ENCODE peak calls at places on chromosomes 6 and 20, in eight cellular contexts. N, I, T, E, P, C, W and Y are unnamed samples.

GRCh38 chr6:112626468-112627082 is 279.4 kb downstream of the RFPL4B start:
- DNase-seq in E (no peak), C (no peak), I (no peak), T (peak; percentile 78), P (no peak), W (no peak), N (no peak), Y (no peak)

GRCh38 chr6:4895971-4896370 is 107.9 kb downstream of the RPP40 start:
- DNase-seq in N (no peak), T (no peak), P (no peak), C (no peak), W (no peak), I (no peak), E (no peak), Y (no peak)

GRCh38 chr6:44040786-44041185 is 86.5 kb downstream of the MRPL14 start:
- DNase-seq in C (no peak), P (no peak), I (no peak), N (no peak), E (no peak), W (no peak), T (no peak), Y (no peak)

GRCh38 chr6:13425971-13426931 is 61.1 kb downstream of the GFOD1 start:
- DNase-seq in C (peak; percentile 34), T (peak; percentile 31), P (peak; percentile 35), I (no peak), E (no peak), N (no peak), W (no peak), Y (no peak)

GRCh38 chr6:20718705-20719653 is 184.7 kb downstream of the CDKAL1 start:
- DNase-seq in C (no peak), N (no peak), E (no peak), I (no peak), P (no peak), W (no peak), T (no peak), Y (no peak)

GRCh38 chr6:118263929-118264486 is 284.1 kb upstream of the PLN start:
- DNase-seq in N (no peak), E (no peak), T (peak; percentile 55), W (peak; percentile 76), I (no peak), P (no peak), C (peak; percentile 6), Y (no peak)

GRCh38 chr20:16273812-16274560 is 299.3 kb downstream of the KIF16B start:
- DNase-seq in T (no peak), N (no peak), P (no peak), W (no peak), I (no peak), C (no peak), E (no peak), Y (no peak)

GRCh38 chr6:66896415-66896814 is 1189.4 kb upstream of the EYS start:
- DNase-seq in T (no peak), E (no peak), C (no peak), W (no peak), P (no peak), I (no peak), N (no peak), Y (no peak)

GRCh38 chr20:10554285-10554684 is 119.2 kb downstream of the SLX4IP start:
- DNase-seq in C (no peak), W (no peak), T (no peak), P (no peak), N (no peak), E (no peak), I (no peak), Y (no peak)

GRCh38 chr6:110646951-110647910 is 168.0 kb downstream of the CDK19 start:
- DNase-seq in E (no peak), W (peak; percentile 54), N (no peak), I (no peak), C (no peak), P (no peak), T (no peak), Y (no peak)

GRCh38 chr20:41172296-41173140 is 35.2 kb downstream of the PLCG1 start:
- DNase-seq in C (no peak), E (no peak), N (no peak), I (peak; percentile 8), W (no peak), T (peak; percentile 12), P (no peak), Y (no peak)

GRCh38 chr20:41169791-41170351 is 32.5 kb downstream of the PLCG1 start:
- DNase-seq in E (no peak), N (no peak), P (no peak), I (peak; percentile 4), W (no peak), C (no peak), T (peak; percentile 48), Y (no peak)

GRCh38 chr20:41173161-41173721 is 35.9 kb downstream of the PLCG1 start:
- DNase-seq in E (peak; percentile 85), C (peak; percentile 64), W (peak; percentile 84), I (peak; percentile 86), T (peak; percentile 95), N (peak; percentile 90), P (peak; percentile 88), Y (peak; percentile 76)

GRCh38 chr20:41170386-41171105 is 33.2 kb downstream of the PLCG1 start:
- DNase-seq in I (peak; percentile 5), C (no peak), W (no peak), N (no peak), P (no peak), T (no peak), E (no peak), Y (no peak)

DNA sequence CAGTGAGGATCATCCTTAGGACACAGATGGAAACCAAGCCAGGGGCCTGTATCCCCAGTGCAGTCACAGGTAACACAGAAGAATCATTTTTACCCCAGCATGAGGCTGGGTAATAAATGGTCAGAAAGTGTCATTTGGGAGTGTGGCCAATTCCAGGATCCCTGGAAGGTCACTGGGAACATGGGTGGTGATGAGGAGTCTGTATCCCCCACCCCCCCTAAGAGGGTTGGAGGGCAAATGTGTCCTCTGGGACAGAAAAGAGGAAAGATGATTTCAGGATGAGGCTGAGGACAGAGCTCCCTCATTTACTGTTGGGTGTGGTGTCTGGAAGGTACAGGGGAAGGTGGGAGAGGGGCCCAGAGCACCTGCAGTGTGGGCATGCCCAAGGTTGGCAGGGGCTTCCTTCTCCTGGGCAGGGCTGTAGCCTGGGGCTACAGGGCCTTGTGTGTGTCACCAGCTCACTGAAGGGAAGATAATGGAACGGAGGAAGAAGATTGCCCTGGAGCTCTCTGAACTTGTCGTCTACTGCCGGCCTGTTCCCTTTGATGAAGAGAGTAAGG is 34.5 kb downstream of the PLCG1 start:
- DNase-seq in N (no peak), P (no peak), T (no peak), W (no peak), C (no peak), E (no peak), I (peak; percentile 4), Y (no peak)
- H3K4me1 ChIP-seq in N (peaks cover 46% of the 10 kb centered on the region), P (peaks cover 39% of the 10 kb centered on the region), T (peaks cover 11% of the 10 kb centered on the region), W (no peaks in the 10 kb centered on the region), C (no peaks in the 10 kb centered on the region), E (peaks cover 7% of the 10 kb centered on the region), I (no peaks in the 10 kb centered on the region), Y (no peaks in the 10 kb centered on the region)

GRCh38 chr20:57703013-57703412 is 6.8 kb downstream of the PMEPA1 start:
- DNase-seq in T (no peak), N (no peak), E (no peak), I (peak; percentile 39), C (peak; percentile 80), W (no peak), P (no peak), Y (no peak)

GRCh38 chr20:57701090-57701489 is 8.7 kb downstream of the PMEPA1 start:
- DNase-seq in W (no peak), P (no peak), I (no peak), N (no peak), C (no peak), T (no peak), E (no peak), Y (no peak)

GRCh38 chr20:57702521-57702920 is 7.3 kb downstream of the PMEPA1 start:
- DNase-seq in I (no peak), C (no peak), N (no peak), E (no peak), T (no peak), W (no peak), P (no peak), Y (no peak)

GRCh38 chr20:57702091-57702490 is 7.7 kb downstream of the PMEPA1 start:
- DNase-seq in W (no peak), C (no peak), T (no peak), N (no peak), I (no peak), P (no peak), E (no peak), Y (no peak)

DNA sequence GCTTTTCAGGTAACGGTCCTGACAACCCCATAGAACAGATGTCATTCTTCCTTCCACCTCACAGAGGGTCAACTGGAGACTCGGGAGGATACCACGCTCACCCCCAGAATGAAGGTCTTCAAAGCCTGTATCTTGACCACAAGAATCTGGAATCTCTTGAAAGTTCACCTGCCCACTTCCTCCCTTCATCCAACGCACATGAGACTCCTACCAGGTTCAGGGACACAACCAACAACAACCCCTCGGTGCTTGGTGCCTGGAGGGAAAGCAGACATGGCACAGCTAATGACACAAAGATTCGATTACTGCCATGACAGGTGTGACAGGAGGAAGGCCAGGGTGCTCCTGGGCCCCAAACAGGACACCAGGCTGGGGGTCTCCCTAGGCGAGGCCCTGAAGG is 8.2 kb downstream of the PMEPA1 start:
- DNase-seq in T (no peak), W (no peak), N (no peak), I (no peak), E (no peak), P (no peak), C (no peak), Y (no peak)
- H3K4me1 ChIP-seq in T (peaks cover 7% of the 10 kb centered on the region), W (peaks cover 48% of the 10 kb centered on the region), N (peaks cover 21% of the 10 kb centered on the region), I (no peaks in the 10 kb centered on the region), E (peaks cover 42% of the 10 kb centered on the region), P (peaks cover 38% of the 10 kb centered on the region), C (peaks cover 86% of the 10 kb centered on the region), Y (peaks cover 16% of the 10 kb centered on the region)

GRCh38 chr6:108736832-108737231 is 111.4 kb upstream of the ARMC2 start:
- DNase-seq in E (peak; percentile 35), N (no peak), T (peak; percentile 89), P (peak; percentile 30), C (no peak), I (no peak), W (peak; percentile 82), Y (no peak)

GRCh38 chr6:108739496-108740330 is 108.5 kb upstream of the ARMC2 start:
- DNase-seq in I (no peak), E (peak; percentile 49), W (no peak), C (no peak), P (no peak), T (no peak), N (no peak), Y (peak; percentile 51)

GRCh38 chr6:108735991-108736345 is 112.3 kb upstream of the ARMC2 start:
- DNase-seq in E (no peak), W (peak; percentile 53), T (no peak), N (no peak), I (peak; percentile 49), P (no peak), C (no peak), Y (no peak)

GRCh38 chr6:108738684-108739406 is 109.4 kb upstream of the ARMC2 start:
- DNase-seq in I (peak; percentile 33), E (no peak), T (no peak), N (no peak), W (no peak), C (no peak), P (no peak), Y (no peak)

GRCh38 chr6:108737594-108738546 is 110.4 kb upstream of the ARMC2 start:
- DNase-seq in C (no peak), E (peak; percentile 57), T (peak; percentile 91), P (peak; percentile 69), W (no peak), I (peak; percentile 57), N (no peak), Y (no peak)
- H3K4me1 ChIP-seq in C (peaks cover 18% of the 10 kb centered on the region), E (peaks cover 36% of the 10 kb centered on the region), T (peaks cover 19% of the 10 kb centered on the region), P (peaks cover 22% of the 10 kb centered on the region), W (peaks cover 38% of the 10 kb centered on the region), I (peaks cover 7% of the 10 kb centered on the region), N (peaks cover 39% of the 10 kb centered on the region), Y (no peaks in the 10 kb centered on the region)

GRCh38 chr6:163436843-163437242 is 22.3 kb downstream of the QKI start:
- DNase-seq in T (no peak), E (no peak), I (no peak), W (no peak), C (no peak), N (no peak), P (no peak), Y (no peak)
- H3K4me1 ChIP-seq in T (peaks cover 2% of the 10 kb centered on the region), E (peaks cover 31% of the 10 kb centered on the region), I (no peaks in the 10 kb centered on the region), W (peaks cover 27% of the 10 kb centered on the region), C (no peaks in the 10 kb centered on the region), N (peaks cover 99% of the 10 kb centered on the region), P (peaks cover 90% of the 10 kb centered on the region), Y (no peaks in the 10 kb centered on the region)